ENCODE peak calls at places on chromosomes 11 and 22, in seven cellular contexts. T is colonic mucosa, P is transverse colon, J is stomach, K is thoracic aorta, C is psoas muscle, B is OCI-LY7. I is an unnamed sample.

GRCh38 chr22:49080631-49081030 is 747.0 kb downstream of the BRD1 start:
- DNase-seq in T (no peak), P (no peak), J (no peak), K (no peak), C (peak; percentile 23), B (no peak), I (no peak)

GRCh38 chr22:27752771-27753170 is 48.8 kb downstream of the MN1 start:
- DNase-seq in T (peak; percentile 40), P (no peak), J (peak; percentile 29), K (peak; percentile 52), C (peak; percentile 92), B (no peak), I (no peak)

GRCh38 chr11:130115218-130115617 is 44.4 kb upstream of the ST14 start:
- DNase-seq in T (no peak), P (no peak), J (no peak), K (no peak), C (no peak), B (no peak), I (no peak)

GRCh38 chr11:76610371-76610770 is 60.2 kb downstream of the LRRC32 start:
- DNase-seq in T (no peak), P (no peak), J (no peak), K (no peak), C (no peak), B (no peak), I (no peak)

GRCh38 chr11:2363816-2364370 is 13.2 kb upstream of the CD81 start:
- DNase-seq in T (no peak), P (no peak), J (no peak), K (no peak), C (no peak), B (no peak), I (no peak)

GRCh38 chr11:124481365-124482323 is 36.1 kb upstream of the OR8B8 start:
- DNase-seq in T (no peak), P (no peak), J (no peak), K (no peak), C (no peak), B (peak; percentile 8), I (no peak)

GRCh38 chr22:39241632-39242388 is 3.0 kb downstream of the PDGFB start:
- DNase-seq in T (no peak), P (no peak), J (no peak), K (no peak), C (no peak), B (no peak), I (peak; percentile 46)

GRCh38 chr11:72724851-72725730 is 27.1 kb downstream of the ARAP1 start:
- DNase-seq in T (peak; percentile 81), P (peak; percentile 81), J (peak; percentile 81), K (no peak), C (peak; percentile 79), B (peak; percentile 90), I (peak; percentile 65)

GRCh38 chr22:41857160-41857859 is 24.4 kb downstream of the SREBF2 start:
- DNase-seq in T (peak; percentile 65), P (peak; percentile 61), J (peak; percentile 38), K (no peak), C (no peak), B (peak; percentile 81), I (peak; percentile 63)

GRCh38 chr22:50119768-50120251 is 30.0 kb downstream of the MOV10L1 start:
- DNase-seq in T (no peak), P (no peak), J (no peak), K (no peak), C (no peak), B (no peak), I (no peak)

GRCh38 chr11:1563697-1564534 is 8.2 kb downstream of the DUSP8 start:
- DNase-seq in T (no peak), P (no peak), J (no peak), K (no peak), C (peak; percentile 47), B (no peak), I (no peak)

GRCh38 chr11:129928923-129929692 is 33.7 kb upstream of the NFRKB start:
- DNase-seq in T (no peak), P (no peak), J (no peak), K (no peak), C (no peak), B (no peak), I (no peak)

GRCh38 chr11:120105576-120105975 is 32.3 kb downstream of the TRIM29 start:
- DNase-seq in T (no peak), P (no peak), J (no peak), K (no peak), C (no peak), B (no peak), I (no peak)

GRCh38 chr11:44120169-44120568 is 24.7 kb downstream of the EXT2 start:
- DNase-seq in T (no peak), P (no peak), J (no peak), K (no peak), C (peak; percentile 69), B (no peak), I (no peak)

GRCh38 chr22:33271390-33272161 is 213.4 kb upstream of the SYN3 start:
- DNase-seq in T (peak; percentile 55), P (peak; percentile 44), J (peak; percentile 87), K (peak; percentile 43), C (peak; percentile 70), B (peak; percentile 99), I (no peak)

GRCh38 chr22:17095538-17095937 is 10.7 kb downstream of the IL17RA start:
- DNase-seq in T (no peak), P (no peak), J (no peak), K (no peak), C (no peak), B (no peak), I (no peak)

GRCh38 chr22:24094966-24095365 is 83.9 kb downstream of the CABIN1 start:
- DNase-seq in T (no peak), P (no peak), J (no peak), K (no peak), C (no peak), B (no peak), I (no peak)

GRCh38 chr11:94028436-94028835 is 7.3 kb downstream of the HEPHL1 start:
- DNase-seq in T (no peak), P (no peak), J (no peak), K (no peak), C (no peak), B (no peak), I (no peak)

GRCh38 chr11:64885367-64886286 is 7.2 kb upstream of the EHD1 start:
- DNase-seq in T (peak; percentile 37), P (no peak), J (no peak), K (no peak), C (no peak), B (no peak), I (peak; percentile 21)
- H3K27ac ChIP-seq in T (peak overlapping the region; percentile 39), P (peak overlapping the region; percentile 71), J (peak overlapping the region; percentile 56), K (no peak overlapping the region), C (no peak overlapping the region), B (peak overlapping the region; percentile 2), I (peak overlapping the region; percentile 65)

DNA sequence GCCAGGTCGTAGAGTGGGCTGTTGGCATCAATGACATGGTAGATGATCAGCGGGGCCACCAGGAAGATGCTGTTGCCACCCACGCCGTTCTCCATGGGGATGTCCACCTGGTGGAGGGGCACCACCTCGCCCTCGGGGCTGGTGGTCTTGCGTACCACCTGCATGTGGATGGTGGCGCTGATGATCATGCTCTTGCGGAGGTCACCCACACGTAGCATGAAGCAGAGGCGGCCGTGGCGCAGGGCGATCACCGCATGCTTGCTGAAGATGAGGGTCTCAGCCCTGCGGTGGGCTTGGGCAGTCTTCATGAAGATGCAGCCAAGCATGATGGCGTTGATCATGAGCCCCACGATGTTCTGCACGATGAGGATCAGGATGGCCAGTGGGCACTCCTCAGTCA is 1.2 kb downstream of the KCNJ11 start:
- DNase-seq in T (no peak), P (no peak), J (no peak), K (no peak), C (no peak), B (no peak), I (no peak)
- H3K36me3 ChIP-seq in T (no peaks in the 10 kb centered on the region), P (no peaks in the 10 kb centered on the region), J (no peaks in the 10 kb centered on the region), K (no peaks in the 10 kb centered on the region), C (no peaks in the 10 kb centered on the region), B (no peaks in the 10 kb centered on the region), I (no peaks in the 10 kb centered on the region)

GRCh38 chr11:74950374-74950969 is 1.4 kb downstream of the SPCS2 start:
- DNase-seq in T (no peak), P (no peak), J (no peak), K (no peak), C (no peak), B (peak; percentile 63), I (no peak)
- H3K4me1 ChIP-seq in T (no peaks in the 10 kb centered on the region), P (peaks cover 57% of the 10 kb centered on the region), J (peaks cover 27% of the 10 kb centered on the region), K (peaks cover 39% of the 10 kb centered on the region), C (peaks cover 29% of the 10 kb centered on the region), B (peaks cover 44% of the 10 kb centered on the region), I (peaks cover 16% of the 10 kb centered on the region)

DNA sequence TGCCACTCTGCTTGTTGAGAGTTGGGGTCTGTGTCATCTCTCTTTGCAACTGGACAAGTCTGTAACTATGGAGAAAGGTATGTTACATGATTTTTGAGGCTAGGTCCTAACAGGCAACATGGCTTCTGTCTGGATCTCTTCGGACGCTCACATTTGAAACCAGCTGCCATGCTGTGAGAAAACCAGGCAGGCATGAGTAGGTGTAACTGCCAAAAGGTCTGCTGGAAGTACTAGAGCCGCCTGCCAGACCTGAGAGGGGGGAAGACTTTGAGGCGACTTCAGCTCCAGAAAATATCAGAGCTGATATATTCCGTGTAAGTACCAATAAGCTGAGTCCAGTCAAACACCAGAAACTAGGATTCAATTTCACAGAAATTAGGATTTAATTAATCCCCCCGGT is 579.5 kb downstream of the LRRC4C start:
- DNase-seq in T (no peak), P (no peak), J (no peak), K (no peak), C (no peak), B (no peak), I (no peak)
- H3K27ac ChIP-seq in T (no peak overlapping the region), P (no peak overlapping the region), J (no peak overlapping the region), K (no peak overlapping the region), C (no peak overlapping the region), B (no peak overlapping the region), I (no peak overlapping the region)

DNA sequence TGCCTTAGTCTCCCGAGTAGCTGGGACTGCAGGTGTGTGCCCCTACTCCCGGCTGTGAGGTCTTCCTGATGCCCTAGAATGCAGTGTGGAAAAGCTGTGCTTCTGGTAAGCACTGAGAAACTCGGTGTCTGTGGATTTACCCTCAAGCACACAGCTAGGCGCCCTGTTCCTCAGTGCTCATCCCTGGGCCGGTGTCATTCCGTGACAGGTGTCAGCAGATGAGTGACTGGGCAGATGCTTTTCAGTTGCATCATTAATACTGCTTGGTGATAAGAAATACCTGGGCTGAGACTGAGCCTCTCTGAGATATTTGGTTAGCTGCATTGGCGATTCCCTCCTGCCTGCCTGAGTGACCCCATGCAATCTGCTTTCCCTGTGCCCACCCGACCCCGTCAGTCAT is 21.8 kb downstream of the FAM118A start:
- DNase-seq in T (no peak), P (no peak), J (no peak), K (no peak), C (no peak), B (no peak), I (no peak)
- H3K36me3 ChIP-seq in T (no peaks in the 10 kb centered on the region), P (peaks cover 36% of the 10 kb centered on the region), J (peaks cover 89% of the 10 kb centered on the region), K (peaks cover 15% of the 10 kb centered on the region), C (no peaks in the 10 kb centered on the region), B (peaks cover 69% of the 10 kb centered on the region), I (peaks cover 66% of the 10 kb centered on the region)